ENCODE peak calls at places on chromosomes 7 and 10, in eight cellular contexts. One of them, this sample, is unnamed.

GRCh38 chr10:26269754-26270153 is 53.2 kb downstream of the GAD2 start:
- DNase-seq in suprapubic skin: no peak
- DNase-seq in transverse colon: no peak
- DNase-seq in breast epithelium: no peak
- DNase-seq in stomach: no peak
- DNase-seq in HCT116: peak; percentile 42
- DNase-seq in GM23338: peak; percentile 82
- DNase-seq in K562: peak; percentile 26
- DNase-seq in this sample: no peak

GRCh38 chr7:73647725-73648592 is 19.7 kb upstream of the VPS37D start:
- DNase-seq in HCT116: no peak
- DNase-seq in GM23338: peak; percentile 62
- DNase-seq in breast epithelium: no peak
- DNase-seq in suprapubic skin: no peak
- DNase-seq in K562: no peak
- DNase-seq in stomach: peak; percentile 28
- DNase-seq in transverse colon: peak; percentile 83
- DNase-seq in this sample: no peak

GRCh38 chr10:42635098-42635497 is 3.3 kb downstream of the ZNF33B start:
- DNase-seq in GM23338: no peak
- DNase-seq in suprapubic skin: no peak
- DNase-seq in stomach: no peak
- DNase-seq in breast epithelium: no peak
- DNase-seq in transverse colon: no peak
- DNase-seq in K562: no peak
- DNase-seq in HCT116: no peak
- DNase-seq in this sample: no peak

GRCh38 chr7:141700848-141701371 is 1.1 kb downstream of the DENND11 start:
- DNase-seq in stomach: no peak
- DNase-seq in breast epithelium: no peak
- DNase-seq in transverse colon: no peak
- DNase-seq in GM23338: peak; percentile 65
- DNase-seq in HCT116: no peak
- DNase-seq in suprapubic skin: no peak
- DNase-seq in K562: no peak
- DNase-seq in this sample: no peak

GRCh38 chr7:132116369-132116768 is 459.9 kb downstream of the PLXNA4 start:
- DNase-seq in breast epithelium: no peak
- DNase-seq in HCT116: no peak
- DNase-seq in transverse colon: no peak
- DNase-seq in K562: no peak
- DNase-seq in GM23338: no peak
- DNase-seq in suprapubic skin: no peak
- DNase-seq in stomach: no peak
- DNase-seq in this sample: no peak

GRCh38 chr10:14304029-14304428 is 26.7 kb downstream of the FRMD4A start:
- DNase-seq in transverse colon: no peak
- DNase-seq in GM23338: no peak
- DNase-seq in breast epithelium: no peak
- DNase-seq in stomach: no peak
- DNase-seq in suprapubic skin: no peak
- DNase-seq in K562: no peak
- DNase-seq in HCT116: no peak
- DNase-seq in this sample: no peak

GRCh38 chr7:432933-433332 is 86.7 kb downstream of the PDGFA start:
- DNase-seq in HCT116: no peak
- DNase-seq in K562: no peak
- DNase-seq in suprapubic skin: no peak
- DNase-seq in stomach: no peak
- DNase-seq in breast epithelium: no peak
- DNase-seq in GM23338: no peak
- DNase-seq in transverse colon: no peak
- DNase-seq in this sample: no peak

GRCh38 chr10:76035010-76035727 is 603.7 kb downstream of the LRMDA start:
- DNase-seq in suprapubic skin: no peak
- DNase-seq in breast epithelium: no peak
- DNase-seq in stomach: no peak
- DNase-seq in HCT116: no peak
- DNase-seq in GM23338: no peak
- DNase-seq in K562: no peak
- DNase-seq in transverse colon: no peak
- DNase-seq in this sample: no peak

GRCh38 chr10:6535365-6535764 is 44.7 kb downstream of the PRKCQ start:
- DNase-seq in transverse colon: no peak
- DNase-seq in stomach: no peak
- DNase-seq in suprapubic skin: no peak
- DNase-seq in K562: no peak
- DNase-seq in HCT116: no peak
- DNase-seq in GM23338: no peak
- DNase-seq in breast epithelium: no peak
- DNase-seq in this sample: no peak

GRCh38 chr10:87608756-87609155 is 50.9 kb upstream of the PAPSS2 start:
- DNase-seq in K562: no peak
- DNase-seq in transverse colon: no peak
- DNase-seq in HCT116: no peak
- DNase-seq in breast epithelium: no peak
- DNase-seq in GM23338: peak; percentile 25
- DNase-seq in stomach: no peak
- DNase-seq in suprapubic skin: no peak
- DNase-seq in this sample: no peak

GRCh38 chr10:42934351-42934811 is 142.5 kb upstream of the RET start:
- DNase-seq in GM23338: no peak
- DNase-seq in HCT116: no peak
- DNase-seq in stomach: no peak
- DNase-seq in suprapubic skin: peak; percentile 45
- DNase-seq in K562: no peak
- DNase-seq in breast epithelium: no peak
- DNase-seq in transverse colon: no peak
- DNase-seq in this sample: no peak

GRCh38 chr10:4315529-4315928 is 510.5 kb upstream of the AKR1E2 start:
- DNase-seq in K562: no peak
- DNase-seq in transverse colon: no peak
- DNase-seq in breast epithelium: no peak
- DNase-seq in stomach: no peak
- DNase-seq in GM23338: no peak
- DNase-seq in HCT116: no peak
- DNase-seq in suprapubic skin: no peak
- DNase-seq in this sample: no peak

GRCh38 chr10:69704231-69704630 is 74.2 kb downstream of the FAM241B start:
- DNase-seq in K562: no peak
- DNase-seq in breast epithelium: no peak
- DNase-seq in stomach: no peak
- DNase-seq in GM23338: no peak
- DNase-seq in transverse colon: no peak
- DNase-seq in HCT116: no peak
- DNase-seq in suprapubic skin: no peak
- DNase-seq in this sample: no peak

GRCh38 chr7:51970961-51971655 is 654.5 kb upstream of the COBL start:
- DNase-seq in transverse colon: no peak
- DNase-seq in breast epithelium: no peak
- DNase-seq in GM23338: no peak
- DNase-seq in K562: no peak
- DNase-seq in HCT116: no peak
- DNase-seq in stomach: no peak
- DNase-seq in suprapubic skin: no peak
- DNase-seq in this sample: no peak

GRCh38 chr7:136845899-136846465 is 22.5 kb upstream of the CHRM2 start:
- DNase-seq in HCT116: no peak
- DNase-seq in stomach: no peak
- DNase-seq in K562: no peak
- DNase-seq in suprapubic skin: no peak
- DNase-seq in transverse colon: no peak
- DNase-seq in breast epithelium: no peak
- DNase-seq in GM23338: no peak
- DNase-seq in this sample: no peak

GRCh38 chr7:35717013-35717412 is 22.1 kb upstream of the HERPUD2 start:
- DNase-seq in GM23338: no peak
- DNase-seq in transverse colon: no peak
- DNase-seq in K562: no peak
- DNase-seq in HCT116: no peak
- DNase-seq in suprapubic skin: no peak
- DNase-seq in stomach: no peak
- DNase-seq in breast epithelium: no peak
- DNase-seq in this sample: no peak

GRCh38 chr10:17059197-17059688 is 70.4 kb downstream of the CUBN start:
- DNase-seq in GM23338: no peak
- DNase-seq in breast epithelium: no peak
- DNase-seq in K562: no peak
- DNase-seq in stomach: no peak
- DNase-seq in HCT116: no peak
- DNase-seq in suprapubic skin: no peak
- DNase-seq in transverse colon: no peak
- DNase-seq in this sample: no peak

GRCh38 chr10:56633876-56634452 is 272.9 kb upstream of the ZWINT start:
- DNase-seq in GM23338: no peak
- DNase-seq in suprapubic skin: no peak
- DNase-seq in breast epithelium: no peak
- DNase-seq in HCT116: no peak
- DNase-seq in stomach: no peak
- DNase-seq in transverse colon: no peak
- DNase-seq in K562: no peak
- DNase-seq in this sample: no peak

GRCh38 chr7:64636386-64636785 is 29.5 kb upstream of the ZNF107 start:
- DNase-seq in K562: no peak
- DNase-seq in suprapubic skin: no peak
- DNase-seq in transverse colon: no peak
- DNase-seq in HCT116: no peak
- DNase-seq in GM23338: peak; percentile 51
- DNase-seq in stomach: no peak
- DNase-seq in breast epithelium: no peak
- DNase-seq in this sample: no peak

GRCh38 chr7:50684702-50685074 is 98.0 kb downstream of the GRB10 start:
- DNase-seq in breast epithelium: no peak
- DNase-seq in HCT116: no peak
- DNase-seq in transverse colon: no peak
- DNase-seq in stomach: no peak
- DNase-seq in GM23338: no peak
- DNase-seq in K562: no peak
- DNase-seq in suprapubic skin: no peak
- DNase-seq in this sample: no peak

GRCh38 chr7:156962897-156963296 is 13.4 kb downstream of the NOM1 start:
- DNase-seq in transverse colon: no peak
- DNase-seq in breast epithelium: no peak
- DNase-seq in stomach: no peak
- DNase-seq in HCT116: no peak
- DNase-seq in GM23338: no peak
- DNase-seq in suprapubic skin: no peak
- DNase-seq in K562: no peak
- DNase-seq in this sample: no peak
- TF ChIP-seq POLR2AphosphoS5 in transverse colon: no peak
- TF ChIP-seq POLR2AphosphoS5 in breast epithelium: no peak
- TF ChIP-seq POLR2AphosphoS5 in stomach: no peak
- TF ChIP-seq POLR2AphosphoS5 in HCT116: no peak
- TF ChIP-seq POLR2AphosphoS5 in GM23338: no peak
- TF ChIP-seq POLR2AphosphoS5 in suprapubic skin: no peak
- TF ChIP-seq POLR2AphosphoS5 in K562: no peak
- TF ChIP-seq POLR2AphosphoS5 in this sample: no peak

GRCh38 chr7:8441602-8442294 is 8.3 kb downstream of the NXPH1 start:
- DNase-seq in HCT116: no peak
- DNase-seq in breast epithelium: no peak
- DNase-seq in transverse colon: no peak
- DNase-seq in GM23338: peak; percentile 79
- DNase-seq in suprapubic skin: no peak
- DNase-seq in stomach: no peak
- DNase-seq in K562: no peak
- DNase-seq in this sample: no peak
- H3K4me3 ChIP-seq in HCT116: no peak overlapping the region
- H3K4me3 ChIP-seq in breast epithelium: no peak overlapping the region
- H3K4me3 ChIP-seq in transverse colon: no peak overlapping the region
- H3K4me3 ChIP-seq in GM23338: peak overlapping the region; percentile 81
- H3K4me3 ChIP-seq in suprapubic skin: no peak overlapping the region
- H3K4me3 ChIP-seq in stomach: no peak overlapping the region
- H3K4me3 ChIP-seq in K562: no peak overlapping the region
- H3K4me3 ChIP-seq in this sample: no peak overlapping the region

GRCh38 chr10:29648114-29648982 is 13.6 kb upstream of the SVIL start:
- DNase-seq in GM23338: no peak
- DNase-seq in breast epithelium: no peak
- DNase-seq in HCT116: no peak
- DNase-seq in transverse colon: peak; percentile 47
- DNase-seq in K562: no peak
- DNase-seq in stomach: peak; percentile 51
- DNase-seq in suprapubic skin: no peak
- DNase-seq in this sample: no peak

GRCh38 chr10:29648983-29649268 is 14.2 kb upstream of the SVIL start:
- DNase-seq in suprapubic skin: no peak
- DNase-seq in transverse colon: peak; percentile 29
- DNase-seq in HCT116: no peak
- DNase-seq in stomach: no peak
- DNase-seq in K562: no peak
- DNase-seq in breast epithelium: no peak
- DNase-seq in GM23338: no peak
- DNase-seq in this sample: no peak

GRCh38 chr10:29647483-29647882 is 12.7 kb upstream of the SVIL start:
- DNase-seq in stomach: no peak
- DNase-seq in breast epithelium: no peak
- DNase-seq in suprapubic skin: no peak
- DNase-seq in HCT116: no peak
- DNase-seq in K562: no peak
- DNase-seq in GM23338: no peak
- DNase-seq in transverse colon: no peak
- DNase-seq in this sample: no peak

GRCh38 chr10:29646238-29646902 is 11.6 kb upstream of the SVIL start:
- DNase-seq in stomach: no peak
- DNase-seq in K562: no peak
- DNase-seq in suprapubic skin: no peak
- DNase-seq in transverse colon: no peak
- DNase-seq in HCT116: no peak
- DNase-seq in breast epithelium: no peak
- DNase-seq in GM23338: no peak
- DNase-seq in this sample: peak; percentile 60

DNA sequence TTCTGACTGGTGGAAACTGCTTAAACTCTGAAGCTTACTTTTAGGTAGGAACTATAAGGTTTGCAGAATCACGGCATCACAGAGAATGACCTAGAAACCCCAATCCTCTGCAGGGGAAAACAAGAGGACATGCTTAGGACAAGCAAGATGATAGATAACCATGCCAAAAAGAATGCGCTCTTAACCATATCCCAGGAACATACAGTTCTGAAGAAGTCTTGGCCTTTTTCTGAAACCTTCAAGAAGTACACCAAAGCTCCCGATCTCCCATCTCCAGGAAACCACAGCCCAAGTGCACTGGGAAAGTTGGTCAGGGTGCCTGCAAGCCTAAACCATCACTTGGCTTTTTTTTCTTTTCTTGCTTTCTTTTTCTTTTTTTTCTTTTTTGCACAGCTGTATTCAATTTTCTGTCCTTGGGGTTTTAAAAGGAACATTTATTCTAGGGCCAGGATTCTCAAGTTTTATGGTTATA is 12.2 kb upstream of the SVIL start:
- DNase-seq in suprapubic skin: no peak
- DNase-seq in breast epithelium: no peak
- DNase-seq in K562: no peak
- DNase-seq in stomach: no peak
- DNase-seq in transverse colon: no peak
- DNase-seq in HCT116: no peak
- DNase-seq in GM23338: no peak
- DNase-seq in this sample: no peak
- H3K4me1 ChIP-seq in suprapubic skin: peaks cover 57% of the 10 kb centered on the region
- H3K4me1 ChIP-seq in breast epithelium: peaks cover 20% of the 10 kb centered on the region
- H3K4me1 ChIP-seq in K562: no peaks in the 10 kb centered on the region
- H3K4me1 ChIP-seq in stomach: peaks cover 78% of the 10 kb centered on the region
- H3K4me1 ChIP-seq in transverse colon: peaks cover 38% of the 10 kb centered on the region
- H3K4me1 ChIP-seq in HCT116: peaks cover 48% of the 10 kb centered on the region
- H3K4me1 ChIP-seq in GM23338: peaks cover 6% of the 10 kb centered on the region
- H3K4me1 ChIP-seq in this sample: no peaks in the 10 kb centered on the region

GRCh38 chr7:105429746-105430612 is 41.3 kb upstream of the SRPK2 start:
- DNase-seq in HCT116: peak; percentile 34
- DNase-seq in suprapubic skin: no peak
- DNase-seq in K562: peak; percentile 63
- DNase-seq in stomach: peak; percentile 68
- DNase-seq in breast epithelium: no peak
- DNase-seq in transverse colon: peak; percentile 53
- DNase-seq in GM23338: peak; percentile 61
- DNase-seq in this sample: peak; percentile 59
- TF ChIP-seq POLR2AphosphoS5 in HCT116: no peak
- TF ChIP-seq POLR2AphosphoS5 in suprapubic skin: no peak
- TF ChIP-seq POLR2AphosphoS5 in K562: no peak
- TF ChIP-seq POLR2AphosphoS5 in stomach: no peak
- TF ChIP-seq POLR2AphosphoS5 in breast epithelium: no peak
- TF ChIP-seq POLR2AphosphoS5 in transverse colon: no peak
- TF ChIP-seq POLR2AphosphoS5 in GM23338: no peak
- TF ChIP-seq POLR2AphosphoS5 in this sample: peak; percentile 26

This sample was measured in prostate gland.